ENCODE peak calls at places on chromosomes 5 and 9, in seven cellular contexts. P is upper lobe of right lung, Y is A549, Z is B cell, E is fibroblast of lung, Q is HCT116, G is lower leg skin. W is an unnamed sample.

GRCh38 chr9:113597390-113598241 is 134.1 kb downstream of the RGS3 start:
- DNase-seq in P (no peak), Y (no peak), Z (no peak), E (no peak), Q (no peak), G (no peak), W (no peak)

GRCh38 chr5:112036206-112036605 is 279.2 kb upstream of the NREP start:
- DNase-seq in P (no peak), Y (no peak), Z (no peak), E (no peak), Q (no peak), G (no peak), W (no peak)

GRCh38 chr5:131571669-131572168 is 63.3 kb downstream of the RAPGEF6 start:
- DNase-seq in P (no peak), Y (no peak), Z (no peak), E (no peak), Q (no peak), G (no peak), W (no peak)

GRCh38 chr9:8025532-8025931 is 226.0 kb upstream of the DMAC1 start:
- DNase-seq in P (no peak), Y (no peak), Z (no peak), E (peak), Q (no peak), G (no peak), W (no peak)

GRCh38 chr9:6272229-6272597 is 56.0 kb upstream of the TPD52L3 start:
- DNase-seq in P (no peak), Y (no peak), Z (no peak), E (peak), Q (no peak), G (no peak), W (no peak)

GRCh38 chr5:94793113-94793815 is 174.8 kb downstream of the SLF1 start:
- DNase-seq in P (no peak), Y (no peak), Z (peak), E (peak), Q (no peak), G (no peak), W (no peak)

GRCh38 chr5:80238078-80238477 is 17.8 kb downstream of the SERINC5 start:
- DNase-seq in P (no peak), Y (no peak), Z (no peak), E (no peak), Q (no peak), G (no peak), W (no peak)

GRCh38 chr9:127912882-127913281 is 4.0 kb downstream of the ST6GALNAC4 start:
- DNase-seq in P (peak), Y (no peak), Z (no peak), E (no peak), Q (no peak), G (no peak), W (no peak)

GRCh38 chr5:39373797-39374196 is 9.5 kb upstream of the C9 start:
- DNase-seq in P (no peak), Y (no peak), Z (no peak), E (no peak), Q (no peak), G (no peak), W (no peak)

GRCh38 chr5:107092695-107093094 is 578.0 kb downstream of the EFNA5 start:
- DNase-seq in P (no peak), Y (no peak), Z (no peak), E (no peak), Q (no peak), G (no peak), W (no peak)

GRCh38 chr9:98315551-98316060 is 60.2 kb upstream of the TBC1D2 start:
- DNase-seq in P (peak), Y (peak), Z (peak), E (peak), Q (peak), G (peak), W (peak)

GRCh38 chr5:77168187-77168883 is 42.1 kb upstream of the PDE8B start:
- DNase-seq in P (peak), Y (peak), Z (no peak), E (peak), Q (no peak), G (peak), W (no peak)

GRCh38 chr9:73880101-73880500 is 617.0 kb upstream of the RORB start:
- DNase-seq in P (no peak), Y (no peak), Z (no peak), E (no peak), Q (no peak), G (no peak), W (no peak)

GRCh38 chr5:165573445-165573844 is 2068.0 kb downstream of the MAT2B start:
- DNase-seq in P (no peak), Y (no peak), Z (no peak), E (peak), Q (no peak), G (no peak), W (no peak)

GRCh38 chr5:161676109-161676508 is 9.4 kb upstream of the GABRA6 start:
- DNase-seq in P (no peak), Y (no peak), Z (no peak), E (no peak), Q (no peak), G (no peak), W (no peak)

GRCh38 chr9:36191290-36191645 is 547 bp downstream of the CLTA start:
- DNase-seq in P (peak), Y (no peak), Z (peak), E (peak), Q (no peak), G (peak), W (no peak)

GRCh38 chr9:21506910-21507795 is 25.0 kb upstream of the IFNE start:
- DNase-seq in P (no peak), Y (no peak), Z (no peak), E (peak), Q (no peak), G (no peak), W (no peak)

GRCh38 chr9:29285818-29286217 is 1712.5 kb upstream of the C9orf72 start:
- DNase-seq in P (no peak), Y (no peak), Z (no peak), E (peak), Q (no peak), G (no peak), W (no peak)

GRCh38 chr5:147763791-147764525 is 18.6 kb downstream of the JAKMIP2 start:
- DNase-seq in P (no peak), Y (no peak), Z (no peak), E (peak), Q (no peak), G (no peak), W (no peak)

GRCh38 chr9:85716031-85716877 is 25.5 kb downstream of the AGTPBP1 start:
- DNase-seq in P (no peak), Y (no peak), Z (peak), E (no peak), Q (no peak), G (no peak), W (no peak)

GRCh38 chr5:40652441-40653220 is 27.1 kb upstream of the PTGER4 start:
- DNase-seq in P (no peak), Y (no peak), Z (no peak), E (no peak), Q (no peak), G (no peak), W (no peak)

GRCh38 chr5:93658044-93658443 is 75.0 kb downstream of the NR2F1 start:
- DNase-seq in P (no peak), Y (no peak), Z (no peak), E (peak), Q (no peak), G (no peak), W (no peak)

GRCh38 chr5:73496984-73497457 is 1.2 kb upstream of the BTF3 start:
- DNase-seq in P (no peak), Y (peak), Z (no peak), E (peak), Q (peak), G (no peak), W (no peak)

DNA sequence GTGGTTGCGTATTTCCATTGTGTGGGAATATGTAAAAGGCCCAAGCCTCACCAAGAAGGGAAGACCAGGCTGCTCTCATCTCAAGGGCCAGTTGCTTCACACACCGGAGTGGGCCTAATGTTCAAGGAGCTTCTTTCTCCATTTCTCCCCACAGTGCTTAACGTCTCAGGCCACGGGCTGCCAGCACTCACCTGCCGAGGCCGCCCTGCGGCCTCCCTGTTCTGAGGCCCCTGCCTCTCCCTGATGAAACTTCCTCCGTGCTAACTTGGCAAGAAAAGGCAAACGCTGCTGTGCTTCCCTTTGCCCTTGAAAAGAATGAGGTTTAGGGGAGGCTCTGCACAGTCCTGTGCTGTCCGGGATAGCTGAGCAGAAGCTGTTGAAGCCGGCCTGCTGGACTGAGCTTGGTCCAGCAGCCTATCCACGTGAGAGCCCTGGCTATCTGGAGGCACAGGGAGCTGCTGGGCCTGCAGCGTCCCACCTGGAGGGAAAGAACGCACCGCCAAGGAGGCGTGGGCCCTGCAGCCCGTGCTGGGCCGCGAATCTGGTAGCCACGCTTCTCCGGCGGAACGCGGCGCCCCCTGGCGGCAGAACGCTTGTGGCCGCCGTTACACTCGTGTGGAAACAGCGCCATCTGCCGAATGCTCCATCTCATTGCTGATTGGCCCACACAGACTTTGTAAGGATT is 73.5 kb upstream of the PRSS3 start:
- DNase-seq in P (peak), Y (peak), Z (peak), E (peak), Q (peak), G (peak), W (peak)
- TF ChIP-seq CTCF in P (peak), Y (peak), Z (peak), E (peak), Q (peak), G (peak), W (peak)

DNA sequence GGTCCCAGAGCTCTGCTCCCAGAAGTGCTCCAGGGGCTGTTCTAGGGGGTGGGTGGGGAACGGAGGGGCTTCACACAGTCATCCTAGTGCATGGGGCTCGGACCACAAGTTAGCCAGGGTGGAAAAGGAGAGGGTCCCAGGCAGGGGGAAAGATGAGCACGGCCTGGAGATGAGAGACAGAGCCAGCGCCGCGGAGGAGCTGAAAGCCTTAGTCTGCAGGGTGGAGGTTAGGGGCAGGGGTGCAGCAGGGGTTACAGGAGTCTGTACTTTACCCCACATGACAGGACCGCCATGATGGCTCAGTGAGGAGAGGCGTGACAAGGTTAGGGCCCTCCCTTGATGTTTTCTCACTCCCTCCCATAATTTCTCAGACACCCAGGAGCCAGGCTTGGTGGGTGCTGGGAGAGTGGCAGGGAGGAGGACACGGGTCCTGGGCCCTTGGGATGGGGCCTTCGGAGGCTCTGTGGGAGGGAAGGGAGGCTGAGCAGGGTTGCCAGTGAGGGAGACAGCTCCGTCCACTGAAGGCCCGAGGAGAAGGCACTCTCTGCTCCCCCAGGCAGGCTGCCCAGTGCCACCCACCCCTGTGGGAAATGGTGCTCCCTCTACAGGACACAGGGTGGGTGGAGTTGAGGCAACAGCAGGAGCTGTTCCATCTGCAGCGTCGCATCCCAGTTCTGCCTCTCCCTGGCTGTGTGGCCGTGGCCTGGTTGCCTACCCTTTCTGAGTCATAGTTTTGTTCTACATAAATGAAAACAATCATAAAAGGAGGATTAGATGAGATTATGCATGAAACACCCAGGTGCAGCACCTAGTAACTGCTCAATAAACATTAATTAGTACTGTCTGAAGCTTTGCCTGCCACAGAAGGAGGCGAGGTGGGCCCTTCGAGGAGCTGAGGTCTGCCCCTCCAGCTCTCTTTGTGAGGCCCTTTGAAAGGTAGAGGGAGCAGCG is 66.2 kb downstream of the NDST1 start:
- DNase-seq in P (no peak), Y (peak), Z (no peak), E (no peak), Q (no peak), G (no peak), W (no peak)
- TF ChIP-seq CTCF in P (no peak), Y (peak), Z (no peak), E (peak), Q (no peak), G (no peak), W (no peak)

GRCh38 chr5:139872052-139872766 is 76.6 kb downstream of the PSD2 start:
- DNase-seq in P (no peak), Y (no peak), Z (no peak), E (no peak), Q (no peak), G (no peak), W (no peak)
- TF ChIP-seq CTCF in P (no peak), Y (no peak), Z (no peak), E (no peak), Q (peak), G (no peak), W (peak)

DNA sequence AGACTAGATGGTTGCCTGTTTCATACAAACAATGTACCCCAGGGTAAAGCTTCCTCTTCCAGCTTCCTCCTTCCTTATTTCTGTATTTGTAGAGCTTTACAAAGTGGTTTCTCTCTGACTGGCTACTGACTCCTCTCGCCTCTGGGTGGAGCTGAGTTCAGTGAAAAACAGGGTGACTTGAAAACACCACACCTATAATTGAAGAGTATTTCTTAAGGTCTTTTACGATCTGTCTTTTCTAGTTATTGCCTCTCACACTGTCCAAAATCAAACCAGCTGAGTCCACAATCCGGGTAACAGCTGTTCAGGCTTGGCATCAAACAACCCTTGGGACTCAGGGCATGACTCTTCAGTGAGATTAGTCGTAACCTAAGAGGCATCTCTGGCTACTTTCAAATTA is 200.4 kb downstream of the ARRDC3 start:
- DNase-seq in P (no peak), Y (no peak), Z (peak), E (peak), Q (no peak), G (no peak), W (no peak)
- TF ChIP-seq CTCF in P (peak), Y (no peak), Z (no peak), E (peak), Q (no peak), G (no peak), W (no peak)

GRCh38 chr9:3179716-3180115 is 335.8 kb upstream of the PUM3 start:
- DNase-seq in P (no peak), Y (no peak), Z (no peak), E (no peak), Q (no peak), G (no peak), W (no peak)

GRCh38 chr9:3177362-3177761 is 333.5 kb upstream of the PUM3 start:
- DNase-seq in P (no peak), Y (no peak), Z (no peak), E (no peak), Q (no peak), G (no peak), W (no peak)

GRCh38 chr9:3177921-3178320 is 334.0 kb upstream of the PUM3 start:
- DNase-seq in P (no peak), Y (no peak), Z (no peak), E (no peak), Q (no peak), G (no peak), W (no peak)

GRCh38 chr9:3180696-3181048 is 336.8 kb upstream of the PUM3 start:
- DNase-seq in P (no peak), Y (no peak), Z (no peak), E (no peak), Q (no peak), G (no peak), W (no peak)

GRCh38 chr9:3181049-3181953 is 337.4 kb upstream of the PUM3 start:
- DNase-seq in P (peak), Y (peak), Z (no peak), E (no peak), Q (no peak), G (no peak), W (peak)
- TF ChIP-seq CTCF in P (peak), Y (peak), Z (no peak), E (peak), Q (peak), G (no peak), W (peak)

DNA sequence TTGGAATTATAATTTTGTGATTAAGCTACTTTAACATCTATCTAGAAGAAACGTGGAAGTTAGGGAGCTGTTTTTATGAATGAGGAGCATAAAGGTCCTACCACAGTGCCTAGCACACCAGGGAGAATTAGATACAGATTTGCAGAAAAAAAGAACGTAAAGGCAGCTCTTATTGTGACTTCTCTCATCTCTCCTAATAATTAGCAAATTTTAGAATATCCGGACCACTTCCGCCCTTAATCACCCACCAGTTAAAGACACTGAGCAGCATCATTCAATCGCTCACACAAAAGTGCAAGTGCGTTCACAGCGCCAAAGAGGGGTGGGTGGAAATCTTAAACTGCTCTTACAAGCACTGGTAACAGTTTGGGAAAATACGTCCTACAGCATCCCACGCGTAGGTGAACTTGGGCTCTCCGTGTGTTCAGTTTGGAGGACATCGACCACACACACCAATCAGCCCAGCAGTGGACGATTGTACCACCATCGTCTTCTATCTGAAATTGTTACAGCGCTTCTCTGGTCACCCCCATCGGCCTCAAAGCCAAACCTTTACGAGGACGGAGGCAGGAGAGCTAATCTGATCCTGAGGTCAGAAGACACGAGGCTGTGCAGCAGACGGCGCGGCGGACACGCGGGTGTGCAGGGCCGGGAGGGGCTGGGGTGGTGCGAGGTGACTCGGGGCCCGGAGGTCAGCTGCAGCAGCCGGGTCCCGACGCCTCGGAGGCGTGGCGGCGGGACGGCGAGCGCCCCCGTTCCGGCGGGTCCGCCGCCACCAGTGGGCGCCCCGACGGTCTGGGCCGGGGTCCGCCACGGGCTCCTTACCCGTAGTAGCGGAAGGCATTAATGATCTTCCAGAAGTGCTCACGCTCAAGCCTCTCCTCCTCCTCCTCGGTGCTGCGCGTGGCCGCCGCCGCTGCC is 646 bp downstream of the CARNMT1 start:
- DNase-seq in P (peak), Y (peak), Z (no peak), E (peak), Q (peak), G (peak), W (peak)
- TF ChIP-seq CTCF in P (no peak), Y (no peak), Z (no peak), E (no peak), Q (no peak), G (no peak), W (no peak)

DNA sequence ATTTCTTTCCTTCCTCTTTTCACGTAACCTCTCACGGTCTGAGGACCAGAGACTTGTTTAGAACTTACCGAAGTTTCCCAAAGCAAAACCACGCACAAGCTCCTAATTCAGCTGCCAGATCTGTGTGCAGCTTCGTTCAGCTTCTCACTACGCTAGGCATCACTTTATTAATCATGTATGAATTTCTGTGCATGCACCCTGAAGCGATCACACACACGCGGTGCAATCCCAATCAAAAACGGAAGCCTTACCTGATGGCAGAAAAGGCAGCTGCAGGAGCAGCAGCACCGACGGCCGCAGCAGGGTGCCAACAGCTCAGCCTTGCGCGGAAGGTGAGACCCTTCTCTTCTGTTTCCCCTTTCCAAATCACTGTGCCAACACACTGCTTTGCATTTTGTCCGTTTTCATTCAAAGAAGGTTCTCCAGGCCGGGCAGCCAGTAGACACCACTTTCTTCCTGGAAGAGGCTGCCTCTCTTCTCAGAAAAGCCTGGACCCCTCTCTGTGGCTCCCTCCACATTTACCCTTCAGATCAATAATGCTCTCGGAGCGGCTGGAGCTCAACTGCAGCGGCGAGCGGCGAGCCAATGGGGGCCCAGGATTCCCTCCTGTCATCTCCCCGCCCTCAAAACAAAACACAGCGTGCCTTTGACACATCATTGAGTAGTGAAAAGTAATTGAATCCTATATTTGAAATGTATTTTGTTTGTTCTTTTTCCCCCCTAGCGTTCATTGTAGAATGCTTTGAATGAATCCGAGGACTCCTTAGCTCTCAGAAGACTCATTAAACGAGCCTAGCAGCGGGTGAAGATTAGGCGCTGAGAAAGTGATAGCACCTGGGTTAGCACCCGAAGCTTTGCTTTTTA is at the start of gene CDH12:
- DNase-seq in P (no peak), Y (no peak), Z (peak), E (peak), Q (no peak), G (peak), W (peak)
- TF ChIP-seq CTCF in P (no peak), Y (no peak), Z (no peak), E (no peak), Q (no peak), G (no peak), W (no peak)